ENCODE peak calls at places on chromosomes 3 and 15, in six cellular contexts. N, G, R, W, E and Q are unnamed samples.

GRCh38 chr15:68642491-68642845 is 63.7 kb downstream of the CORO2B start:
- DNase-seq in R (no peak), E (no peak), G (no peak), N (no peak), W (no peak), Q (no peak)

GRCh38 chr3:55534876-55535275 is 47.8 kb upstream of the WNT5A start:
- DNase-seq in W (no peak), E (no peak), G (no peak), R (no peak), N (no peak), Q (no peak)

GRCh38 chr3:55779543-55779942 is 292.4 kb upstream of the WNT5A start:
- DNase-seq in R (no peak), E (no peak), G (no peak), N (no peak), W (no peak), Q (no peak)

GRCh38 chr3:133021206-133021605 is 17.0 kb upstream of the TMEM108 start:
- DNase-seq in W (no peak), G (no peak), N (no peak), R (no peak), E (no peak), Q (no peak)

GRCh38 chr3:78994174-78995027 is 773.4 kb downstream of the ROBO1 start:
- DNase-seq in G (no peak), E (no peak), R (peak), W (no peak), N (no peak), Q (no peak)

GRCh38 chr3:134090031-134090430 is 60.3 kb upstream of the SLCO2A1 start:
- DNase-seq in G (no peak), N (no peak), R (peak), E (no peak), W (no peak), Q (no peak)

GRCh38 chr3:192850501-192850981 is 67.1 kb downstream of the MB21D2 start:
- DNase-seq in G (no peak), W (no peak), R (no peak), E (no peak), N (no peak), Q (peak)

GRCh38 chr3:25397150-25397549 is 30.9 kb upstream of the RARB start:
- DNase-seq in W (no peak), G (no peak), E (no peak), R (no peak), N (no peak), Q (no peak)

GRCh38 chr3:148873928-148874326 is 8.8 kb downstream of the CPA3 start:
- DNase-seq in R (no peak), E (no peak), G (no peak), W (no peak), N (no peak), Q (no peak)

GRCh38 chr3:72903004-72903403 is 15.2 kb downstream of the GXYLT2 start:
- DNase-seq in G (no peak), R (peak), N (peak), W (no peak), E (peak), Q (no peak)

GRCh38 chr15:74780523-74780982 is 1.3 kb upstream of the CSK start:
- DNase-seq in G (no peak), E (no peak), N (no peak), W (no peak), R (no peak), Q (no peak)

GRCh38 chr3:57151021-57151449 is 14.1 kb downstream of the IL17RD start:
- DNase-seq in N (no peak), E (no peak), G (no peak), W (no peak), R (peak), Q (no peak)

GRCh38 chr3:79729096-79729495 is 38.7 kb downstream of the ROBO1 start:
- DNase-seq in G (no peak), R (peak), E (no peak), N (no peak), W (no peak), Q (no peak)

GRCh38 chr3:66377800-66378199 is 123.0 kb downstream of the LRIG1 start:
- DNase-seq in E (no peak), W (no peak), R (no peak), N (no peak), G (no peak), Q (no peak)

GRCh38 chr15:60972866-60973265 is 256.2 kb downstream of the RORA start:
- DNase-seq in G (no peak), W (no peak), E (peak), R (peak), N (peak), Q (no peak)

GRCh38 chr15:94403246-94403824 is 172.0 kb downstream of the MCTP2 start:
- DNase-seq in G (no peak), N (no peak), E (no peak), W (no peak), R (no peak), Q (no peak)

GRCh38 chr15:74937226-74937601 is 659 bp downstream of the COX5A start:
- DNase-seq in E (no peak), G (no peak), W (no peak), R (no peak), N (no peak), Q (no peak)

GRCh38 chr3:153130312-153130977 is 31.6 kb upstream of the RAP2B start:
- DNase-seq in G (no peak), N (peak), R (peak), E (no peak), W (no peak), Q (peak)

GRCh38 chr3:118754614-118755013 is 280.0 kb downstream of the IGSF11 start:
- DNase-seq in G (no peak), N (no peak), W (no peak), R (no peak), E (no peak), Q (no peak)

GRCh38 chr3:66270314-66270713 is 49.5 kb downstream of the SLC25A26 start:
- DNase-seq in N (no peak), W (no peak), E (no peak), G (no peak), R (peak), Q (no peak)

GRCh38 chr15:44298878-44299277 is 10.4 kb downstream of the GOLM2 start:
- DNase-seq in W (no peak), G (no peak), E (no peak), R (no peak), N (no peak), Q (no peak)

GRCh38 chr15:48565560-48566482 is 79.7 kb downstream of the FBN1 start:
- DNase-seq in W (no peak), N (peak), R (peak), E (peak), G (no peak), Q (no peak)

GRCh38 chr3:21457084-21457483 is 293.9 kb downstream of the ZNF385D start:
- DNase-seq in R (no peak), N (no peak), W (no peak), G (no peak), E (no peak), Q (no peak)

GRCh38 chr15:59413577-59413976 is 24.4 kb upstream of the FAM81A start:
- DNase-seq in W (no peak), G (no peak), N (no peak), R (no peak), E (no peak), Q (no peak)

GRCh38 chr3:169953462-169954141 is 13.0 kb upstream of the SEC62 start:
- DNase-seq in E (no peak), G (no peak), N (no peak), W (no peak), R (peak), Q (no peak)